ENCODE peak calls at places on chromosome 17, in nine cellular contexts. Z, V, E, Y, P, M, G, F and J are unnamed samples.

GRCh38 chr17:27612160-27612767 is 18.7 kb upstream of the LGALS9 start:
- DNase-seq in Z (no peak), V (peak), E (no peak), Y (no peak), P (no peak), M (no peak), G (no peak), F (no peak), J (no peak)

GRCh38 chr17:56185905-56186783 is 32.9 kb downstream of the ANKFN1 start:
- DNase-seq in Z (no peak), V (peak), E (no peak), Y (peak), P (peak), M (no peak), G (no peak), F (no peak), J (peak)

GRCh38 chr17:17021194-17021863 is 20.9 kb upstream of the MPRIP start:
- DNase-seq in Z (peak), V (no peak), E (peak), Y (no peak), P (no peak), M (no peak), G (peak), F (peak), J (no peak)

GRCh38 chr17:2396568-2397246 is 4.2 kb downstream of the MNT start:
- DNase-seq in Z (peak), V (peak), E (peak), Y (no peak), P (peak), M (peak), G (peak), F (peak), J (peak)

GRCh38 chr17:39636927-39637736 is at the start of gene STARD3:
- DNase-seq in Z (peak), V (peak), E (peak), Y (peak), P (peak), M (no peak), G (peak), F (peak), J (peak)

GRCh38 chr17:66975614-66976378 is 11.3 kb downstream of the CACNG4 start:
- DNase-seq in Z (no peak), V (no peak), E (peak), Y (no peak), P (no peak), M (no peak), G (no peak), F (peak), J (no peak)

GRCh38 chr17:32741381-32741780 is 135.5 kb downstream of the MYO1D start:
- DNase-seq in Z (no peak), V (peak), E (no peak), Y (no peak), P (no peak), M (no peak), G (no peak), F (no peak), J (no peak)

GRCh38 chr17:78737332-78737731 is 44.7 kb downstream of the CYTH1 start:
- DNase-seq in Z (no peak), V (peak), E (no peak), Y (no peak), P (peak), M (no peak), G (no peak), F (no peak), J (no peak)

GRCh38 chr17:65463242-65463641 is 98.2 kb downstream of the AXIN2 start:
- DNase-seq in Z (no peak), V (peak), E (no peak), Y (no peak), P (no peak), M (no peak), G (no peak), F (no peak), J (no peak)

GRCh38 chr17:73800893-73801292 is 156.6 kb upstream of the SDK2 start:
- DNase-seq in Z (no peak), V (no peak), E (no peak), Y (no peak), P (no peak), M (no peak), G (no peak), F (no peak), J (no peak)

GRCh38 chr17:71440513-71440912 is 680.3 kb upstream of the SOX9 start:
- DNase-seq in Z (peak), V (no peak), E (no peak), Y (no peak), P (no peak), M (no peak), G (no peak), F (no peak), J (no peak)

GRCh38 chr17:28053725-28054124 is 11.2 kb downstream of the NLK start:
- DNase-seq in Z (no peak), V (no peak), E (no peak), Y (no peak), P (no peak), M (no peak), G (no peak), F (no peak), J (no peak)

GRCh38 chr17:61816538-61816937 is 46.8 kb downstream of the BRIP1 start:
- DNase-seq in Z (no peak), V (peak), E (no peak), Y (no peak), P (no peak), M (no peak), G (no peak), F (no peak), J (no peak)

GRCh38 chr17:42251115-42251514 is 25.1 kb downstream of the STAT5B start:
- DNase-seq in Z (no peak), V (peak), E (peak), Y (no peak), P (peak), M (no peak), G (no peak), F (no peak), J (no peak)

GRCh38 chr17:16991349-16992009 is 19.6 kb upstream of the TNFRSF13B start:
- DNase-seq in Z (peak), V (peak), E (peak), Y (no peak), P (peak), M (peak), G (peak), F (peak), J (peak)

GRCh38 chr17:82215095-82215971 is 2.7 kb upstream of the CCDC57 start:
- DNase-seq in Z (no peak), V (no peak), E (peak), Y (no peak), P (no peak), M (no peak), G (peak), F (peak), J (no peak)

GRCh38 chr17:55265434-55266021 is 768 bp downstream of the HLF start:
- DNase-seq in Z (peak), V (no peak), E (no peak), Y (no peak), P (no peak), M (no peak), G (peak), F (no peak), J (no peak)

GRCh38 chr17:77727216-77727615 is 231.3 kb upstream of the TNRC6C start:
- DNase-seq in Z (no peak), V (no peak), E (no peak), Y (no peak), P (no peak), M (no peak), G (no peak), F (no peak), J (no peak)

GRCh38 chr17:80845863-80846671 is 145.6 kb upstream of the CHMP6 start:
- DNase-seq in Z (peak), V (no peak), E (no peak), Y (no peak), P (no peak), M (no peak), G (peak), F (no peak), J (no peak)

GRCh38 chr17:17938388-17939107 is 33.7 kb downstream of the TOM1L2 start:
- DNase-seq in Z (no peak), V (no peak), E (no peak), Y (no peak), P (no peak), M (no peak), G (no peak), F (no peak), J (no peak)

GRCh38 chr17:66426397-66427033 is 124.1 kb downstream of the PRKCA start:
- DNase-seq in Z (no peak), V (peak), E (no peak), Y (no peak), P (no peak), M (no peak), G (no peak), F (peak), J (no peak)

GRCh38 chr17:73196500-73196899 is 3.6 kb downstream of the COG1 start:
- DNase-seq in Z (peak), V (no peak), E (peak), Y (no peak), P (peak), M (no peak), G (peak), F (no peak), J (no peak)

GRCh38 chr17:10155334-10156081 is 42.9 kb downstream of the GAS7 start:
- DNase-seq in Z (no peak), V (peak), E (no peak), Y (peak), P (no peak), M (no peak), G (no peak), F (no peak), J (no peak)

GRCh38 chr17:12973496-12974318 is 44.1 kb downstream of the ELAC2 start:
- DNase-seq in Z (no peak), V (no peak), E (no peak), Y (no peak), P (no peak), M (no peak), G (no peak), F (no peak), J (no peak)

GRCh38 chr17:1736348-1737281 is 6.1 kb upstream of the SERPINF2 start:
- DNase-seq in Z (no peak), V (peak), E (peak), Y (no peak), P (no peak), M (no peak), G (no peak), F (peak), J (no peak)

GRCh38 chr17:17223736-17224135 is 13.2 kb downstream of the FLCN start:
- DNase-seq in Z (no peak), V (no peak), E (no peak), Y (no peak), P (no peak), M (no peak), G (no peak), F (no peak), J (no peak)

GRCh38 chr17:1649844-1650409 is at the start of gene RILP:
- DNase-seq in Z (peak), V (peak), E (peak), Y (no peak), P (peak), M (no peak), G (peak), F (peak), J (no peak)

GRCh38 chr17:79188048-79188447 is 113.4 kb downstream of the ENGASE start:
- DNase-seq in Z (peak), V (no peak), E (peak), Y (no peak), P (no peak), M (peak), G (no peak), F (peak), J (no peak)

GRCh38 chr17:44070455-44071197 is at the start of gene G6PC3:
- DNase-seq in Z (peak), V (peak), E (peak), Y (peak), P (peak), M (peak), G (peak), F (peak), J (peak)
- TF ChIP-seq CTCF in Z (no peak), V (no peak), E (no peak), Y (no peak), P (no peak), M (no peak), G (no peak), F (no peak), J (peak)

GRCh38 chr17:44630703-44631102 is 25.6 kb upstream of the MEIOC start:
- DNase-seq in Z (no peak), V (no peak), E (no peak), Y (no peak), P (no peak), M (no peak), G (no peak), F (no peak), J (no peak)

GRCh38 chr17:44633998-44634397 is 22.3 kb upstream of the MEIOC start:
- DNase-seq in Z (no peak), V (no peak), E (no peak), Y (no peak), P (no peak), M (no peak), G (no peak), F (no peak), J (no peak)

GRCh38 chr17:44637066-44637465 is 19.2 kb upstream of the MEIOC start:
- DNase-seq in Z (no peak), V (no peak), E (no peak), Y (no peak), P (no peak), M (no peak), G (no peak), F (no peak), J (no peak)

DNA sequence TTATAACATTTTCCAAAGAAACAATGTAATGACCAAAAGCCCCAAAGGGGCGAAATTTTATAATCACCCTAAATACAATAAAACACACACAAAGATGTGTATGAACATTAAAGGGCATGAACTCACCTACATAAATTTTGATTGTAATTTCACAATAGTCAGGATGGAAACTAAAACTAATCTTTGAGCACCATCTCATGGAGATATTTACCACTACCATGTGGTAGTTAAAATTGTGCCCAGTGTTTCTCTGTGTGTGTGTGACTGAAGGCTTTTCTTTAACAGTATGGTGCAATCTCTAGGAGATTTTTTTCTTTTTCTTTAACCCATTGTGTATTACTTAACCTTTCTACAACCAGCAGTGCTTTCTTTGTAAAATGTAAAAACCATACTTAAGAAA is 19.7 kb upstream of the MEIOC start:
- DNase-seq in Z (no peak), V (peak), E (peak), Y (peak), P (peak), M (no peak), G (no peak), F (no peak), J (no peak)
- TF ChIP-seq CTCF in Z (no peak), V (peak), E (peak), Y (peak), P (no peak), M (peak), G (no peak), F (no peak), J (peak)

GRCh38 chr17:31249742-31250141 is 47.3 kb downstream of the OMG start:
- DNase-seq in Z (no peak), V (no peak), E (no peak), Y (no peak), P (no peak), M (no peak), G (no peak), F (no peak), J (no peak)

GRCh38 chr17:31251618-31252328 is 45.3 kb downstream of the OMG start:
- DNase-seq in Z (no peak), V (no peak), E (no peak), Y (no peak), P (no peak), M (no peak), G (no peak), F (no peak), J (no peak)

GRCh38 chr17:31252741-31253140 is 44.3 kb downstream of the OMG start:
- DNase-seq in Z (no peak), V (no peak), E (no peak), Y (no peak), P (no peak), M (no peak), G (no peak), F (no peak), J (no peak)

GRCh38 chr17:31250229-31250628 is 46.8 kb downstream of the OMG start:
- DNase-seq in Z (no peak), V (no peak), E (no peak), Y (no peak), P (peak), M (no peak), G (no peak), F (no peak), J (no peak)

DNA sequence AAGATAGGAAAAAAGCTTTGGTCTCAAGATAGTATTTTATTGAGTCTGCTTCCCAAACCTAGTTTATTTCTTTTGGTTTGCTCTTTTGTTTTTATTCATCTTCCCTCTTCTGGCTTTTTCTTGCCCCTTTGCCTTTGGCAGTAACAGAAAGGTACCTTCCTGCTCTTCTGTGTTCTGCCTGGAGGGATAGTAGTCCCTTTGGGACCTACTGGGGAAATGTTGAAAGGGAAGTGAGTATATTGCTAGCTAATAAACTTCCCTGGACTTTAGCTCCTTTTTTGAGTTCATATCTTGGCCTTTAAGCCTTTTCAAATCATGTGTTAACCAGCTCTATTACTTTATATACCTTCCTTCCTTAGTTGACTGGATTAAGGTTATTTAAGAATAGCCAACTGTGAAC is 46.0 kb downstream of the OMG start:
- DNase-seq in Z (no peak), V (peak), E (no peak), Y (no peak), P (no peak), M (no peak), G (no peak), F (no peak), J (no peak)
- TF ChIP-seq CTCF in Z (no peak), V (no peak), E (no peak), Y (no peak), P (no peak), M (no peak), G (no peak), F (no peak), J (no peak)

GRCh38 chr17:3447625-3448024 is 14.0 kb upstream of the OR1E2 start:
- DNase-seq in Z (no peak), V (peak), E (no peak), Y (no peak), P (no peak), M (no peak), G (no peak), F (peak), J (no peak)

DNA sequence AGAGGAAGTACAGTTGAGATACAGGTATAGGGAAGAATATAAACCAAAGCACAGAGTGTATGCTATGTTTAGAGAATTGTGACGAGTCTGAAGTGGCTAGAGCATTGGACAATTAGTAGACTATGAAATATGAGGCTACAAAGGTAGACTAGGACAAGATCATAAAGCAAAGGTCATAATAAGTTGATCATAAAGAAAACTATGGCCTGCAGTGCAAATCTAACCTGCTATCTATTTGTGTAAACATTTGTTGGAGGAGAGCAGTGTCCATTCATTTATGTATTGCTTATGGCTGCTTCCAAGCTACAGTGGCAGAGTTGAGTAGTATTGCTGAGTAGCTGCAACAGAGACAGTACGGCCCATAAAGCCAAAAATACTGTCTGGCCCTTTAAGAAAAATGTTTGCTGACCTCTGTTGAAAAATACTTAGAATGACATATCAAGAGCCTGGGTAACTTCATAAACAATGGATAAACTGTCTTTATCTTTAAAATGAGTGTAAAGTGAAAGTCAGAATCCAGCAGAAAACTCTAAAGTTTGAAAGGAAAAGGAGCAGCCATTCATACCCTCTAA is 14.5 kb upstream of the OR1E2 start:
- DNase-seq in Z (no peak), V (no peak), E (no peak), Y (no peak), P (no peak), M (no peak), G (no peak), F (no peak), J (no peak)
- TF ChIP-seq CTCF in Z (no peak), V (no peak), E (no peak), Y (no peak), P (no peak), M (no peak), G (no peak), F (no peak), J (no peak)

GRCh38 chr17:51486885-51487520 is 226.7 kb downstream of the UTP18 start:
- DNase-seq in Z (no peak), V (no peak), E (no peak), Y (no peak), P (no peak), M (no peak), G (no peak), F (no peak), J (no peak)

GRCh38 chr17:51491416-51491815 is 231.1 kb downstream of the UTP18 start:
- DNase-seq in Z (no peak), V (no peak), E (no peak), Y (no peak), P (no peak), M (no peak), G (no peak), F (no peak), J (no peak)

GRCh38 chr17:51486091-51486490 is 225.7 kb downstream of the UTP18 start:
- DNase-seq in Z (no peak), V (no peak), E (no peak), Y (no peak), P (no peak), M (no peak), G (peak), F (no peak), J (no peak)

GRCh38 chr17:51493206-51493605 is 232.9 kb downstream of the UTP18 start:
- DNase-seq in Z (no peak), V (no peak), E (no peak), Y (no peak), P (no peak), M (no peak), G (no peak), F (no peak), J (no peak)

GRCh38 chr17:51487947-51488346 is 227.6 kb downstream of the UTP18 start:
- DNase-seq in Z (no peak), V (no peak), E (no peak), Y (no peak), P (no peak), M (no peak), G (no peak), F (peak), J (no peak)
- TF ChIP-seq CTCF in Z (no peak), V (no peak), E (no peak), Y (no peak), P (no peak), M (peak), G (no peak), F (peak), J (no peak)

GRCh38 chr17:64291268-64291851 is 28.3 kb upstream of the TEX2 start:
- DNase-seq in Z (no peak), V (peak), E (no peak), Y (no peak), P (no peak), M (no peak), G (no peak), F (peak), J (no peak)
- TF ChIP-seq CTCF in Z (no peak), V (peak), E (peak), Y (peak), P (peak), M (peak), G (no peak), F (peak), J (peak)